ENCODE peak calls at places on chromosomes 12 and 14, in five cellular contexts. One of them, this sample, is unnamed.

GRCh38 chr14:99522457-99522891 is 41.3 kb downstream of the CCNK start:
- DNase-seq in A549: peak
- DNase-seq in IMR-90: peak
- DNase-seq in H1: no peak
- DNase-seq in GM12878: no peak
- DNase-seq in this sample: no peak

GRCh38 chr12:19489168-19489567 is 49.9 kb downstream of the AEBP2 start:
- DNase-seq in A549: no peak
- DNase-seq in IMR-90: no peak
- DNase-seq in H1: no peak
- DNase-seq in GM12878: no peak
- DNase-seq in this sample: no peak

GRCh38 chr14:21694425-21694824 is 20.8 kb upstream of the OR4E1 start:
- DNase-seq in A549: no peak
- DNase-seq in IMR-90: no peak
- DNase-seq in H1: no peak
- DNase-seq in GM12878: no peak
- DNase-seq in this sample: no peak

GRCh38 chr14:75170797-75171196 is 5.6 kb downstream of the TMED10 start:
- DNase-seq in A549: no peak
- DNase-seq in IMR-90: no peak
- DNase-seq in H1: no peak
- DNase-seq in GM12878: no peak
- DNase-seq in this sample: no peak

GRCh38 chr14:103846569-103847438 is 571 bp downstream of the PPP1R13B start:
- DNase-seq in A549: no peak
- DNase-seq in IMR-90: no peak
- DNase-seq in H1: no peak
- DNase-seq in GM12878: no peak
- DNase-seq in this sample: no peak

GRCh38 chr14:82146846-82147245 is 613.2 kb upstream of the SEL1L start:
- DNase-seq in A549: no peak
- DNase-seq in IMR-90: no peak
- DNase-seq in H1: no peak
- DNase-seq in GM12878: no peak
- DNase-seq in this sample: no peak

GRCh38 chr12:9813821-9814798 is 13.2 kb upstream of the KLRF1 start:
- DNase-seq in A549: peak
- DNase-seq in IMR-90: peak
- DNase-seq in H1: peak
- DNase-seq in GM12878: peak
- DNase-seq in this sample: peak

GRCh38 chr14:92690171-92691011 is 58.0 kb downstream of the LGMN start:
- DNase-seq in A549: peak
- DNase-seq in IMR-90: peak
- DNase-seq in H1: no peak
- DNase-seq in GM12878: no peak
- DNase-seq in this sample: peak

GRCh38 chr12:96720363-96720705 is 186.7 kb upstream of the NEDD1 start:
- DNase-seq in A549: peak
- DNase-seq in IMR-90: no peak
- DNase-seq in H1: no peak
- DNase-seq in GM12878: no peak
- DNase-seq in this sample: no peak

GRCh38 chr12:31238764-31239387 is 87.1 kb downstream of the SINHCAF start:
- DNase-seq in A549: peak
- DNase-seq in IMR-90: peak
- DNase-seq in H1: no peak
- DNase-seq in GM12878: peak
- DNase-seq in this sample: peak

GRCh38 chr12:52501490-52501889 is 8.4 kb upstream of the KRT6A start:
- DNase-seq in A549: no peak
- DNase-seq in IMR-90: no peak
- DNase-seq in H1: no peak
- DNase-seq in GM12878: no peak
- DNase-seq in this sample: no peak

GRCh38 chr14:101873401-101873800 is 91.0 kb upstream of the DYNC1H1 start:
- DNase-seq in A549: no peak
- DNase-seq in IMR-90: no peak
- DNase-seq in H1: no peak
- DNase-seq in GM12878: no peak
- DNase-seq in this sample: no peak

GRCh38 chr14:23640524-23641141 is 4.5 kb downstream of the DHRS2 start:
- DNase-seq in A549: no peak
- DNase-seq in IMR-90: peak
- DNase-seq in H1: no peak
- DNase-seq in GM12878: no peak
- DNase-seq in this sample: peak

GRCh38 chr12:123267335-123267920 is 4.2 kb downstream of the CDK2AP1 start:
- DNase-seq in A549: no peak
- DNase-seq in IMR-90: no peak
- DNase-seq in H1: no peak
- DNase-seq in GM12878: no peak
- DNase-seq in this sample: no peak

GRCh38 chr14:76546426-76547221 is 170.7 kb downstream of the ESRRB start:
- DNase-seq in A549: peak
- DNase-seq in IMR-90: no peak
- DNase-seq in H1: no peak
- DNase-seq in GM12878: no peak
- DNase-seq in this sample: peak

GRCh38 chr14:72812292-72812851 is 81.5 kb downstream of the DPF3 start:
- DNase-seq in A549: no peak
- DNase-seq in IMR-90: no peak
- DNase-seq in H1: no peak
- DNase-seq in GM12878: no peak
- DNase-seq in this sample: no peak

GRCh38 chr14:99505089-99505488 is 23.9 kb downstream of the CCNK start:
- DNase-seq in A549: no peak
- DNase-seq in IMR-90: no peak
- DNase-seq in H1: no peak
- DNase-seq in GM12878: no peak
- DNase-seq in this sample: no peak

GRCh38 chr12:110179291-110179690 is 55.1 kb downstream of the IFT81 start:
- DNase-seq in A549: no peak
- DNase-seq in IMR-90: peak
- DNase-seq in H1: no peak
- DNase-seq in GM12878: no peak
- DNase-seq in this sample: no peak

GRCh38 chr14:77892381-77892871 is 92.5 kb downstream of the ADCK1 start:
- DNase-seq in A549: no peak
- DNase-seq in IMR-90: peak
- DNase-seq in H1: no peak
- DNase-seq in GM12878: no peak
- DNase-seq in this sample: no peak

GRCh38 chr14:57833304-57833703 is 32.6 kb downstream of the SLC35F4 start:
- DNase-seq in A549: peak
- DNase-seq in IMR-90: peak
- DNase-seq in H1: no peak
- DNase-seq in GM12878: no peak
- DNase-seq in this sample: no peak

GRCh38 chr14:56241441-56241840 is 123.2 kb downstream of the PELI2 start:
- DNase-seq in A549: no peak
- DNase-seq in IMR-90: no peak
- DNase-seq in H1: no peak
- DNase-seq in GM12878: no peak
- DNase-seq in this sample: no peak

GRCh38 chr14:99928963-99929362 is 135.8 kb downstream of the EML1 start:
- DNase-seq in A549: no peak
- DNase-seq in IMR-90: no peak
- DNase-seq in H1: no peak
- DNase-seq in GM12878: no peak
- DNase-seq in this sample: no peak

GRCh38 chr12:6745751-6746525 is 7.0 kb downstream of the MLF2 start:
- DNase-seq in A549: no peak
- DNase-seq in IMR-90: no peak
- DNase-seq in H1: no peak
- DNase-seq in GM12878: no peak
- DNase-seq in this sample: no peak
- TF ChIP-seq RAD21 in A549: no peak
- TF ChIP-seq RAD21 in IMR-90: no peak
- TF ChIP-seq RAD21 in H1: no peak
- TF ChIP-seq RAD21 in GM12878: no peak
- TF ChIP-seq RAD21 in this sample: no peak

GRCh38 chr12:131387281-131388163 is 323.4 kb upstream of the SFSWAP start:
- DNase-seq in A549: no peak
- DNase-seq in IMR-90: no peak
- DNase-seq in H1: no peak
- DNase-seq in GM12878: no peak
- DNase-seq in this sample: no peak

GRCh38 chr12:131388164-131388795 is 322.6 kb upstream of the SFSWAP start:
- DNase-seq in A549: no peak
- DNase-seq in IMR-90: no peak
- DNase-seq in H1: no peak
- DNase-seq in GM12878: no peak
- DNase-seq in this sample: no peak

GRCh38 chr12:131391399-131391798 is 319.5 kb upstream of the SFSWAP start:
- DNase-seq in A549: no peak
- DNase-seq in IMR-90: no peak
- DNase-seq in H1: no peak
- DNase-seq in GM12878: no peak
- DNase-seq in this sample: no peak

GRCh38 chr12:131389051-131390013 is 321.6 kb upstream of the SFSWAP start:
- DNase-seq in A549: no peak
- DNase-seq in IMR-90: no peak
- DNase-seq in H1: no peak
- DNase-seq in GM12878: no peak
- DNase-seq in this sample: no peak

DNA sequence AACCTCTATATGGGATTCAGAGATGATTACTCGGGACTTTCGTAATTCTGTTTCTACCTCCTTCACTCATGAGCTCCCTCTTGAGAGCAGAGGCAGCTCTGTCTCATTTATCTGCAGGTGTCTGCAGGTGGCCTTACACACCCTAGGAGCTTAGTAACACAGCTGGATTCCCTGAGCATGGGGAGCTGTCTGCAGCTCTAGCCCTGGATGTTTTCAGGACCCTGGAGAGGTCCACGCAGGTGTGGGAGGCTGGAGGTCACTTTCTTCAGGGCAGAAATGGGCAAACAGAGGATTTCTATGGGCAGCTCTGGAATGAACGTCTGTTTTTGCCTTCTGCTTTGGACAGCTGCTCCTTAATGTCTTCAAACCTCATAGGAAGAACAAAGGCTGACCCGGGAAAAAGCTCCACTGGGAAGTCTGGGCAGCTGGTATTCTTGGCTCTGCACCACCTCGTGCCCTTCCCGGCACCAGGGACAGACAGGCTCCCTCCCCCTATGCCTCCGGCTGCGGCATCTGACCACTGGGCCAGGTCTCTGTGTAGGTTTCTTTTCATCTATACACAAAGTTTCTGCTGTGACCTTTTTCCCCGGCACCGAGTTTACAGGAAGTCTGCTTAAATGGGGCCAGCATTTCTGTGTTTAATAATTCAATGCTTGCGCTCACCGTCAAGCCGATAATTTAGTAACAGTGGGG is 320.3 kb upstream of the SFSWAP start:
- DNase-seq in A549: peak
- DNase-seq in IMR-90: no peak
- DNase-seq in H1: peak
- DNase-seq in GM12878: no peak
- DNase-seq in this sample: no peak
- TF ChIP-seq RAD21 in A549: no peak
- TF ChIP-seq RAD21 in IMR-90: no peak
- TF ChIP-seq RAD21 in H1: peak
- TF ChIP-seq RAD21 in GM12878: no peak
- TF ChIP-seq RAD21 in this sample: no peak

GRCh38 chr12:6215120-6215807 is 15.1 kb downstream of the CD9 start:
- DNase-seq in A549: no peak
- DNase-seq in IMR-90: no peak
- DNase-seq in H1: peak
- DNase-seq in GM12878: no peak
- DNase-seq in this sample: no peak

GRCh38 chr12:6214633-6215032 is 14.4 kb downstream of the CD9 start:
- DNase-seq in A549: no peak
- DNase-seq in IMR-90: no peak
- DNase-seq in H1: no peak
- DNase-seq in GM12878: no peak
- DNase-seq in this sample: no peak

GRCh38 chr12:6216581-6216980 is 16.4 kb downstream of the CD9 start:
- DNase-seq in A549: no peak
- DNase-seq in IMR-90: no peak
- DNase-seq in H1: no peak
- DNase-seq in GM12878: no peak
- DNase-seq in this sample: no peak

GRCh38 chr12:6213969-6214368 is 13.8 kb downstream of the CD9 start:
- DNase-seq in A549: no peak
- DNase-seq in IMR-90: no peak
- DNase-seq in H1: no peak
- DNase-seq in GM12878: no peak
- DNase-seq in this sample: no peak

DNA sequence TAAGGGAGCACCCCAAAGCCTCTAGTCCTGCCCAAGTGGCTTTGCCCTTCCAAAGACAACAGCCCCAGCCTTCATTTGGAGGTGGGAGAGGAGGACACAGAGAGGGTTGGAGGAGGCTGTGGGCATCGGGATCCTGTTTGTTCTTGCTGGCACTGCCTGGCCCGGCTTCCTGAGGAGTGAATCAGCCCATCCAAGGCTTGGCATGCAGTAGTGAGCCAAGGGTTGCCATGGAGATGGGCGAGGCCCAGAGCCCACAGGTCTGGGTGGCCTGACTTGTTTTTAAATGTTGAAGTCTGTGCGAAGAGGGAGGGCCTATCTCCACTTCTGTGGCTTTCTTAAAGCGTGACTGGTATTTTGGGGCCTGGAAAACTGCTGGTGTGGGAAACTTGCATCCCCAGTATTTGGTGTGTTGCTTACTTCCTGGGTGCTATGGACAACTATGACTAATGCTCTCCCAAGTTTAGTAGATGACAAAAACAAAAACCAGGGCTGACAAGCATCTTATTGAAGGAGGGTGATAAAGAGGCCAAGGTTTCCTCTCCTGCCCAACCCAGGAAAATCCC is 15.8 kb downstream of the CD9 start:
- DNase-seq in A549: peak
- DNase-seq in IMR-90: peak
- DNase-seq in H1: no peak
- DNase-seq in GM12878: no peak
- DNase-seq in this sample: no peak
- TF ChIP-seq RAD21 in A549: no peak
- TF ChIP-seq RAD21 in IMR-90: no peak
- TF ChIP-seq RAD21 in H1: no peak
- TF ChIP-seq RAD21 in GM12878: no peak
- TF ChIP-seq RAD21 in this sample: no peak

GRCh38 chr14:96509457-96510090 is 7.4 kb downstream of the PAPOLA start:
- DNase-seq in A549: no peak
- DNase-seq in IMR-90: no peak
- DNase-seq in H1: no peak
- DNase-seq in GM12878: no peak
- DNase-seq in this sample: no peak

GRCh38 chr14:96507723-96508122 is 5.5 kb downstream of the PAPOLA start:
- DNase-seq in A549: no peak
- DNase-seq in IMR-90: no peak
- DNase-seq in H1: no peak
- DNase-seq in GM12878: no peak
- DNase-seq in this sample: no peak

GRCh38 chr14:96511146-96511545 is 9.0 kb downstream of the PAPOLA start:
- DNase-seq in A549: no peak
- DNase-seq in IMR-90: no peak
- DNase-seq in H1: no peak
- DNase-seq in GM12878: no peak
- DNase-seq in this sample: no peak

GRCh38 chr14:96511667-96512066 is 9.5 kb downstream of the PAPOLA start:
- DNase-seq in A549: no peak
- DNase-seq in IMR-90: no peak
- DNase-seq in H1: no peak
- DNase-seq in GM12878: no peak
- DNase-seq in this sample: no peak

GRCh38 chr14:96508900-96509299 is 6.7 kb downstream of the PAPOLA start:
- DNase-seq in A549: peak
- DNase-seq in IMR-90: no peak
- DNase-seq in H1: no peak
- DNase-seq in GM12878: no peak
- DNase-seq in this sample: peak
- TF ChIP-seq RAD21 in A549: no peak
- TF ChIP-seq RAD21 in IMR-90: no peak
- TF ChIP-seq RAD21 in H1: no peak
- TF ChIP-seq RAD21 in GM12878: no peak
- TF ChIP-seq RAD21 in this sample: no peak